ENCODE peak calls at places on chromosome X, in four cellular contexts. T is lower lobe of right lung, U is heart left ventricle, N is left ventricle myocardium inferior. C is an unnamed sample.

GRCh38 chrX:154136627-154137161 is 7.3 kb upstream of the OPN1LW start:
- DNase-seq in N (peak; percentile 64), T (peak; percentile 72), U (peak; percentile 69), C (peak; percentile 73)

GRCh38 chrX:21373637-21374162 is 518 bp upstream of the CNKSR2 start:
- DNase-seq in N (peak; percentile 40), T (no peak), U (peak; percentile 3), C (peak; percentile 59)

GRCh38 chrX:108397627-108398392 is 40.4 kb downstream of the COL4A6 start:
- DNase-seq in N (no peak), U (no peak), T (no peak), C (no peak)

GRCh38 chrX:97858592-97858991 is 974.9 kb downstream of the RPA4 start:
- DNase-seq in U (no peak), N (no peak), T (no peak), C (no peak)

GRCh38 chrX:72201836-72202536 is 20.4 kb downstream of the PIN4 start:
- DNase-seq in T (no peak), U (no peak), N (no peak), C (no peak)

GRCh38 chrX:10444204-10444603 is 176.2 kb downstream of the MID1 start:
- DNase-seq in U (no peak), T (no peak), N (no peak), C (no peak)

GRCh38 chrX:110671068-110671803 is 124.4 kb downstream of the CHRDL1 start:
- DNase-seq in N (no peak), T (no peak), U (no peak), C (no peak)

GRCh38 chrX:119655125-119655524 is 37.8 kb downstream of the SEPTIN6 start:
- DNase-seq in U (peak; percentile 32), T (no peak), N (peak; percentile 21), C (no peak)

GRCh38 chrX:149539283-149540132 is 1.3 kb upstream of the EOLA1 start:
- DNase-seq in N (peak; percentile 88), U (peak; percentile 88), T (peak; percentile 92), C (peak; percentile 95)

GRCh38 chrX:50747471-50747900 is 66.5 kb downstream of the SHROOM4 start:
- DNase-seq in N (no peak), T (no peak), U (peak; percentile 7), C (no peak)

GRCh38 chrX:78024349-78025108 is 55.1 kb upstream of the PGAM4 start:
- DNase-seq in U (no peak), N (peak; percentile 13), T (peak; percentile 52), C (peak; percentile 52)

GRCh38 chrX:154460326-154460725 is 2.2 kb downstream of the PLXNA3 start:
- DNase-seq in U (no peak), N (no peak), T (no peak), C (no peak)

GRCh38 chrX:154369453-154370299 is 4.8 kb downstream of the FLNA start:
- DNase-seq in N (peak; percentile 84), T (peak; percentile 83), U (peak; percentile 87), C (peak; percentile 91)

GRCh38 chrX:144730486-144730885 is 516.8 kb upstream of the SPANXN1 start:
- DNase-seq in U (no peak), T (no peak), N (no peak), C (no peak)

GRCh38 chrX:18674417-18674787 is 2.5 kb upstream of the RS1 start:
- DNase-seq in U (peak; percentile 11), N (peak; percentile 23), T (peak; percentile 57), C (peak; percentile 50)

GRCh38 chrX:2694868-2695267 is 3.8 kb downstream of the CD99 start:
- DNase-seq in U (no peak), N (no peak), T (no peak), C (no peak)

GRCh38 chrX:2693123-2693438 is 2.0 kb downstream of the CD99 start:
- DNase-seq in N (no peak), T (no peak), U (no peak), C (no peak)

GRCh38 chrX:2691543-2692220 is 587 bp downstream of the CD99 start:
- DNase-seq in N (peak; percentile 77), T (peak; percentile 75), U (peak; percentile 75), C (peak; percentile 84)

GRCh38 chrX:2692221-2693122 is 1.4 kb downstream of the CD99 start:
- DNase-seq in U (peak; percentile 42), N (peak; percentile 63), T (peak; percentile 62), C (peak; percentile 84)

DNA sequence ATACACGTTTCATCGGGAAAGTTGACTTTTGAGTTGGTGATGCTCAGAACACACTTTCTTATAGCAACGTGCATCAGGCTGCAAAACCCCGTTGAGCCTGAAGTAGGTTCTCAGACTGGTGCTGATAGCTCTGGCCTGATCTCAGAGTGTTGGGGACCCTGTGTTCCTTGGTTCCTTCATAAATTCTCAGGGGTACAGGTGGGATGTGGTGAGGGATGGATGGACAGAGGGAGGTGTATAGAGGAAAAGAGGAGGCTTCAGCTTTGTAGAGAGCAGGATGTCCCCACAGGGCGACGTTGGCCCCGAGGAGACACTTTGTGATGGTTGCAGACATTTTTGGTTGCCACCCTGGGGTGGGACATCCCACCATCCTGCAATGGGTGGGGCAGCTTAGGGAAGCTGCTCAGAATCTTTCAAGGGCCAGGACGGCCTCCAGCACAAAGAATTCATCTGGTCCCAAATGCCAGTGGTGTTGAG is 2.5 kb downstream of the CD99 start:
- DNase-seq in U (no peak), N (no peak), T (no peak), C (no peak)
- H3K4me1 ChIP-seq in U (peaks cover 39% of the 10 kb centered on the region), N (peaks cover 83% of the 10 kb centered on the region), T (peaks cover 61% of the 10 kb centered on the region), C (peaks cover 5% of the 10 kb centered on the region)

DNA sequence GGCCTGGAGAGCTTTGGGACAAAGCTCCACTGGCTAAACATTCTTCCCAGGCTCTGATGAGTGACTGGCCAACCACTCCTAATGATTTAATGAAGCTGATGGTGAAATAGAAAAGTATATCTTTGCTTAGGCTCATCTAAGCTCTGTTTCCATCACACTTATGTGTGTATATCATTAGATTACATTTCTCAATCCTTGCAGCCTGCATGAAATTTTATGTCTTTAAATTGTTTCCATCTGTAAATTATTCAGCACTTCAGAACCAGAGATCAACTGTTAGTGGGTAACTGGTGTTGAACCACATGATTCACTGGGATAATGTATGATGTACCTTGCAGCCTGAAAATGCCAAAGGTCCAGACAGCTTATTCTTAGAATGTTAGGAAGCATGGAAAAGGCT is 181.0 kb downstream of the MAGEB17 start:
- DNase-seq in N (no peak), U (no peak), T (no peak), C (no peak)
- H3K27ac ChIP-seq in N (no peak overlapping the region), U (no peak overlapping the region), T (no peak overlapping the region), C (no peak overlapping the region)

DNA sequence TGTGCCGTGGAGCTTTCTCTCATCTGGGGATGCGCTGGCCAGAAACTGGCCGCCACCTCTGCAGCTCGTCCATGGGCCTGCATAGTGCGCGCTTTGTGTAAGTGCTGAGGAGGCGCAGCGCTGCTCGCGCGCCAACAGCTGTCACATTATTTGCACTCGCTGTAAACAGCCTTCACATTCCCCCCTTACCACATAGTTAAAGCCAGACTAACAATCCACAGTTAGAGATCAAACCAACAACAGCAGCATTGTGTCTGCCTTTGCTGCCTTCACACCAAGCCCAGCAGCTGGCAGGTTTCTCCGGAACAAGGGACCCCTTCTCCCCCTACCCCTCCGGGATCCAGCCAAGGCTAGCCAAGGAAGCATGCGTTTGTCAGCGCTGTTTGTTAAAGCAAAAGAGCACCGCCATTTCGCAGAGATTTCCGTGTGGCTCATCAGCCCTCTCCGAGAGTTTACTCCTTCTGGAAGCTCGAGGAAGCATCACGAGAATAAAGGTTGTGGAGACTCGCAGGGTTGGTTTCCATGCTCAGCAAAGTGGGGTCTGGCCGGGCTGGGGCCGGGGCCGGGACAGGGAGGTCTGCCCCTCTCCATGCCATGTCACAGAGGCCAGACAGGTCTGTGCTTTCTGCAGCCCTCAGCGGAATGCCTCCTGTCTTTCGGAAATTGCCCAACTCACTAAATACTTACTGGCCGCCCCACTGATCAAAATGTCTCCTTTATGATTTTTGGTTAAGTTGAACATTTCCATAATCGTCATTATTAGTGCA is 11.0 kb downstream of the BCOR start:
- DNase-seq in U (no peak), T (no peak), N (no peak), C (no peak)
- H3K4me1 ChIP-seq in U (peaks cover 8% of the 10 kb centered on the region), T (peaks cover 69% of the 10 kb centered on the region), N (peaks cover 77% of the 10 kb centered on the region), C (no peaks in the 10 kb centered on the region)

GRCh38 chrX:131709553-131709952 is 165.7 kb downstream of the OR13H1 start:
- DNase-seq in N (no peak), T (no peak), U (no peak), C (no peak)

GRCh38 chrX:131703646-131704045 is 159.8 kb downstream of the OR13H1 start:
- DNase-seq in N (no peak), U (no peak), T (no peak), C (no peak)

GRCh38 chrX:131704136-131704695 is 160.3 kb downstream of the OR13H1 start:
- DNase-seq in U (no peak), T (no peak), N (no peak), C (peak; percentile 93)
- H3K27ac ChIP-seq in U (peak overlapping the region; percentile 53), T (no peak overlapping the region), N (no peak overlapping the region), C (no peak overlapping the region)

DNA sequence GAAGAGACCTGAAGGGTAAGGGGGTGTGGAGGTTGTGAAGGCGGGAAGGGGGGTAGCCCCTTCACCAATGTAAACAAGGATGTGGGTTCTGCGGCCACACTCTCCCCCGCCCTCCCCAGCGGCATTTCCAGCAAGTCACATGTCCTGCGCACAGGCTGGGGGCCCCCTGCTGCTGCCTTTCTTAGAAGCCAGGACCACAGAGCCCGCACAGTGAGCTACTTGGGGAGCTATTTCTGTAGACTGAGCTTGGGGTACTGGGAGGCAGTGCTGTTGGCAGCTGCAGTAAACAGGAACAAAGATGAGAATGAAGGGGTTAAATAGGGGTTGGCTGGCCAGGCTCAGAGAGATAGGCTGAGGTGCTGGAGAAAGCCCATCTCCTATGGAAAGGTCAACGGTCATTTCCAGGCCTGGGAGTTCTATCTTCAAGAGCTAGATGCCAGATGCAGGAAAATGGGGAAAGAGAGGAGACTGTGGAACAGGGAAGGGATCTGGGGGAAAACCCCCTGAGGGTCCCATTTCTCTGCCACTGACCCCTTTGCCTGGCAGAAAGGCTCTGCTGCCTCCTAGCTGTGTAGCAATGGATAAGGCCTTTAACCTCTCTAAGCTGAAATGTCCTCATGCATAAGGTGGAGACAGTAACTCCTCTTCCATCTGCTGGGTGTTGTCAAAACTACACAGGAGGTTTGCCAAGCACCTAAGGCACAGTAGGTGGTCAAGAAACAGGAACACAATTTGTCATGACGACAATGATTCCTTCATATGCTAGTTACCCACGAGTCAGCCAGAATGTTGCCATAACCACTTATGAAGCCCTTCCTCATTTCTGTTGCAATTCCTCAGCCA is 18.5 kb upstream of the PIM2 start:
- DNase-seq in N (peak; percentile 33), U (peak; percentile 41), T (peak; percentile 84), C (peak; percentile 79)
- H3K4me1 ChIP-seq in N (peaks cover 42% of the 10 kb centered on the region), U (no peaks in the 10 kb centered on the region), T (peaks cover 34% of the 10 kb centered on the region), C (no peaks in the 10 kb centered on the region)

DNA sequence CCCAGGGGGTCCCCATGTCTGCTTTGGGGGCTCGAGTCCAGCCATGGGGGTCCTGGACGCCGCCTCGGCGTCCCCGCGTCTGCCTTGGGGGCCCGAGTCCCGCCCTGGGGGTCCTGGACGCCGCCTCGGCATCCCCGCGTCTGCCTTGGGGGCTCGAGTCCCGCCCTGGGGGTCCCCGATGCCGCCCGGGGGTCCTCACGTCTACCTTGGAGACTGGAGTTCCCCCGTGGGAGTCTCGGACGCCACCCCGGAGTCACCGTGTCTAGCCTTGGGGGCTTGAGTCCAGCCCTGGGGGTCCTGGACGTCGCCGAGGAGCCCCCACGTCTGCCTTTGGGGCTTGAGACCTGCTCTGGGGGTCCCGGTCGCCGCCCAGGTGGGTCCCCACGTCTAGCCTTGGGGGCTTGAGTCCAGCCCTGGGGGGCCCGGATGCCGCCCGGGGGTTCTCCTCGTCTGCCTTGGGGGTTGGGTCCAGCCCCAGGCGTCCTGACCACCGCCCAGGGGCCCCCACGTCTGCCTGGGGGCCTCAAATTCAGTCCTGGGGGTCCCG is 1.1 kb upstream of the GTPBP6 start:
- DNase-seq in T (peak; percentile 67), U (peak; percentile 24), N (peak; percentile 34), C (peak; percentile 70)
- H3K27ac ChIP-seq in T (peak overlapping the region; percentile 88), U (peak overlapping the region; percentile 88), N (peak overlapping the region; percentile 82), C (no peak overlapping the region)

C was measured in aorta.